ENCODE peak calls at places on chromosomes 6 and 20, in five cellular contexts. One of them, this sample, is unnamed.
A peak's percentile ranks its signal among the peaks of the same experiment; 100 is the strongest.

GRCh38 chr20:5843054-5843731 is 93.0 kb downstream of the SHLD1 start:
- DNase-seq in cardiac muscle cell: no peak
- DNase-seq in lung: no peak
- DNase-seq in keratinocyte: no peak
- DNase-seq in Peyer's patch: no peak
- DNase-seq in this sample: no peak

GRCh38 chr20:38452880-38453624 is 17.9 kb upstream of the SNHG17 start:
- DNase-seq in keratinocyte: no peak
- DNase-seq in Peyer's patch: no peak
- DNase-seq in lung: no peak
- DNase-seq in cardiac muscle cell: peak; percentile 71
- DNase-seq in this sample: no peak

GRCh38 chr6:107539409-107539808 is 49.5 kb downstream of the SOBP start:
- DNase-seq in Peyer's patch: peak; percentile 57
- DNase-seq in keratinocyte: no peak
- DNase-seq in cardiac muscle cell: no peak
- DNase-seq in lung: no peak
- DNase-seq in this sample: no peak

GRCh38 chr6:154341326-154341725 is 15.3 kb downstream of the IPCEF1 start:
- DNase-seq in cardiac muscle cell: no peak
- DNase-seq in Peyer's patch: no peak
- DNase-seq in keratinocyte: no peak
- DNase-seq in lung: no peak
- DNase-seq in this sample: peak; percentile 11

GRCh38 chr6:30489081-30490030 is at the start of gene HLA-E:
- DNase-seq in lung: peak; percentile 97
- DNase-seq in Peyer's patch: peak; percentile 98
- DNase-seq in cardiac muscle cell: peak; percentile 100
- DNase-seq in keratinocyte: peak; percentile 98
- DNase-seq in this sample: peak; percentile 99

GRCh38 chr6:80541186-80541585 is 434.7 kb downstream of the BCKDHB start:
- DNase-seq in cardiac muscle cell: peak; percentile 52
- DNase-seq in Peyer's patch: no peak
- DNase-seq in keratinocyte: peak; percentile 75
- DNase-seq in lung: no peak
- DNase-seq in this sample: no peak

GRCh38 chr6:123215211-123215610 is 219.2 kb downstream of the CLVS2 start:
- DNase-seq in Peyer's patch: no peak
- DNase-seq in lung: no peak
- DNase-seq in cardiac muscle cell: no peak
- DNase-seq in keratinocyte: no peak
- DNase-seq in this sample: no peak

GRCh38 chr20:44495802-44496481 is 20.3 kb downstream of the TTPAL start:
- DNase-seq in Peyer's patch: no peak
- DNase-seq in lung: no peak
- DNase-seq in cardiac muscle cell: peak; percentile 58
- DNase-seq in keratinocyte: peak; percentile 98
- DNase-seq in this sample: no peak

GRCh38 chr6:89139509-89140346 is 6.1 kb upstream of the PM20D2 start:
- DNase-seq in cardiac muscle cell: no peak
- DNase-seq in lung: no peak
- DNase-seq in keratinocyte: no peak
- DNase-seq in Peyer's patch: no peak
- DNase-seq in this sample: no peak

GRCh38 chr6:118061666-118062065 is 154.6 kb downstream of the SLC35F1 start:
- DNase-seq in cardiac muscle cell: no peak
- DNase-seq in lung: no peak
- DNase-seq in Peyer's patch: no peak
- DNase-seq in keratinocyte: no peak
- DNase-seq in this sample: no peak

GRCh38 chr20:16028923-16029322 is 544.3 kb downstream of the KIF16B start:
- DNase-seq in Peyer's patch: no peak
- DNase-seq in keratinocyte: no peak
- DNase-seq in lung: no peak
- DNase-seq in cardiac muscle cell: no peak
- DNase-seq in this sample: peak; percentile 66
- H3K9me3 ChIP-seq in Peyer's patch: no peaks in the 10 kb centered on the region
- H3K9me3 ChIP-seq in keratinocyte: no peaks in the 10 kb centered on the region
- H3K9me3 ChIP-seq in lung: no peaks in the 10 kb centered on the region
- H3K9me3 ChIP-seq in cardiac muscle cell: no peaks in the 10 kb centered on the region
- H3K9me3 ChIP-seq in this sample: no peaks in the 10 kb centered on the region

DNA sequence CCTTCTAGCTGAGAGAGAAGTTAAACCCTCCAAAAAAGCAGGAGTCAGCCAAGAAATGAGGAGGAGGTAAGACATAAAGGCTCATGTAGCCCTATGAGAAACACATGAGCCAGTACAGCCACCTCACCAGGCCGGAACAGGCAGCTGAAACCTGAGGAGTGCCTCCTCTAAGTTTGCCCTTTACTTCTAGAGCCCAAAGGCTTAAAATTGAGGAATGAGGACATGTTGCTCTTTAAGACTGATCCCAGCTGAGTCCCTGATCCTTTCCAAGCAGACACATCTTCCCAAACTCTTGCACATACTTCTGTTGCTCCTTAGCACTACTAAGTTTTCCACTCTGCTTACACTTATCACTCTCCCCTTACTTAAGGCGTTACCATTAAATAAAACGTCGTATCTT is 123.9 kb downstream of the OGFRL1 start:
- DNase-seq in keratinocyte: no peak
- DNase-seq in Peyer's patch: no peak
- DNase-seq in lung: no peak
- DNase-seq in cardiac muscle cell: no peak
- DNase-seq in this sample: no peak
- H3K27ac ChIP-seq in keratinocyte: peak overlapping the region; percentile 52
- H3K27ac ChIP-seq in Peyer's patch: no peak overlapping the region
- H3K27ac ChIP-seq in lung: peak overlapping the region; percentile 45
- H3K27ac ChIP-seq in cardiac muscle cell: no peak overlapping the region
- H3K27ac ChIP-seq in this sample: no peak overlapping the region

GRCh38 chr6:109342564-109342963 is 39.7 kb downstream of the CD164 start:
- DNase-seq in Peyer's patch: no peak
- DNase-seq in keratinocyte: no peak
- DNase-seq in cardiac muscle cell: no peak
- DNase-seq in lung: no peak
- DNase-seq in this sample: no peak

GRCh38 chr6:109340811-109341210 is 41.5 kb downstream of the CD164 start:
- DNase-seq in lung: no peak
- DNase-seq in keratinocyte: no peak
- DNase-seq in Peyer's patch: no peak
- DNase-seq in cardiac muscle cell: no peak
- DNase-seq in this sample: no peak

GRCh38 chr6:109336221-109336955 is 45.9 kb downstream of the CD164 start:
- DNase-seq in Peyer's patch: peak; percentile 74
- DNase-seq in lung: peak; percentile 41
- DNase-seq in cardiac muscle cell: peak; percentile 66
- DNase-seq in keratinocyte: peak; percentile 21
- DNase-seq in this sample: no peak

GRCh38 chr6:109343518-109343917 is 38.7 kb downstream of the CD164 start:
- DNase-seq in keratinocyte: no peak
- DNase-seq in lung: no peak
- DNase-seq in cardiac muscle cell: no peak
- DNase-seq in Peyer's patch: no peak
- DNase-seq in this sample: no peak

GRCh38 chr6:109339906-109340678 is 42.2 kb downstream of the CD164 start:
- DNase-seq in cardiac muscle cell: no peak
- DNase-seq in Peyer's patch: no peak
- DNase-seq in lung: no peak
- DNase-seq in keratinocyte: no peak
- DNase-seq in this sample: no peak
- H3K9me3 ChIP-seq in cardiac muscle cell: no peaks in the 10 kb centered on the region
- H3K9me3 ChIP-seq in Peyer's patch: no peaks in the 10 kb centered on the region
- H3K9me3 ChIP-seq in lung: no peaks in the 10 kb centered on the region
- H3K9me3 ChIP-seq in keratinocyte: no peaks in the 10 kb centered on the region
- H3K9me3 ChIP-seq in this sample: no peaks in the 10 kb centered on the region

GRCh38 chr20:957544-957943 is 41.4 kb upstream of the ANGPT4 start:
- DNase-seq in lung: no peak
- DNase-seq in cardiac muscle cell: no peak
- DNase-seq in keratinocyte: no peak
- DNase-seq in Peyer's patch: no peak
- DNase-seq in this sample: peak; percentile 54

GRCh38 chr20:958936-959815 is 42.9 kb downstream of the RSPO4 start:
- DNase-seq in Peyer's patch: no peak
- DNase-seq in lung: no peak
- DNase-seq in keratinocyte: no peak
- DNase-seq in cardiac muscle cell: no peak
- DNase-seq in this sample: no peak

GRCh38 chr20:961768-962167 is 40.3 kb downstream of the RSPO4 start:
- DNase-seq in Peyer's patch: no peak
- DNase-seq in lung: no peak
- DNase-seq in keratinocyte: no peak
- DNase-seq in cardiac muscle cell: no peak
- DNase-seq in this sample: no peak

GRCh38 chr20:962223-962622 is 39.9 kb downstream of the RSPO4 start:
- DNase-seq in Peyer's patch: no peak
- DNase-seq in cardiac muscle cell: no peak
- DNase-seq in keratinocyte: no peak
- DNase-seq in lung: no peak
- DNase-seq in this sample: no peak

GRCh38 chr20:959996-960615 is 42.0 kb downstream of the RSPO4 start:
- DNase-seq in keratinocyte: no peak
- DNase-seq in Peyer's patch: no peak
- DNase-seq in lung: no peak
- DNase-seq in cardiac muscle cell: no peak
- DNase-seq in this sample: no peak
- H3K27ac ChIP-seq in keratinocyte: no peak overlapping the region
- H3K27ac ChIP-seq in Peyer's patch: no peak overlapping the region
- H3K27ac ChIP-seq in lung: no peak overlapping the region
- H3K27ac ChIP-seq in cardiac muscle cell: no peak overlapping the region
- H3K27ac ChIP-seq in this sample: no peak overlapping the region

DNA sequence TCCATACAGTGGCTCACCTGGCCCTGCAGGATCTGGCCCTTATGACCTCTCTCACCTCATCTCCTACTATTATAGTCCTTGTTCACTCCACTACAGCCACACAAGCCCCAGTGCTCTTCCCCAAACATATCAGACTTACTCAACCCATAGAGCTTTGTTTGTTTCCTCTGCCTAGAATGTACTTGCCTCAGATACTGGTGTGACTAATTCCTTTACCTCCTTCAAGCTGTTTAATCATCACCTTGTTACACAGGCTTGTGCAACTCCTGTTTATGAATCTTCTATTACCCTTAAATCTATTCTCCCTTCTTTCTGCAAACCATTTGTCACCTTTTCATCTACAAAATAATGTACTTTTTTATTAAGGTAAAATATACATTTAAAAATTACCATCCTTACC is 3.2 kb downstream of the DEFB125 start:
- DNase-seq in lung: no peak
- DNase-seq in keratinocyte: peak; percentile 4
- DNase-seq in cardiac muscle cell: no peak
- DNase-seq in Peyer's patch: no peak
- DNase-seq in this sample: no peak
- H3K9me3 ChIP-seq in lung: no peaks in the 10 kb centered on the region
- H3K9me3 ChIP-seq in keratinocyte: no peaks in the 10 kb centered on the region
- H3K9me3 ChIP-seq in cardiac muscle cell: no peaks in the 10 kb centered on the region
- H3K9me3 ChIP-seq in Peyer's patch: no peaks in the 10 kb centered on the region
- H3K9me3 ChIP-seq in this sample: no peaks in the 10 kb centered on the region

DNA sequence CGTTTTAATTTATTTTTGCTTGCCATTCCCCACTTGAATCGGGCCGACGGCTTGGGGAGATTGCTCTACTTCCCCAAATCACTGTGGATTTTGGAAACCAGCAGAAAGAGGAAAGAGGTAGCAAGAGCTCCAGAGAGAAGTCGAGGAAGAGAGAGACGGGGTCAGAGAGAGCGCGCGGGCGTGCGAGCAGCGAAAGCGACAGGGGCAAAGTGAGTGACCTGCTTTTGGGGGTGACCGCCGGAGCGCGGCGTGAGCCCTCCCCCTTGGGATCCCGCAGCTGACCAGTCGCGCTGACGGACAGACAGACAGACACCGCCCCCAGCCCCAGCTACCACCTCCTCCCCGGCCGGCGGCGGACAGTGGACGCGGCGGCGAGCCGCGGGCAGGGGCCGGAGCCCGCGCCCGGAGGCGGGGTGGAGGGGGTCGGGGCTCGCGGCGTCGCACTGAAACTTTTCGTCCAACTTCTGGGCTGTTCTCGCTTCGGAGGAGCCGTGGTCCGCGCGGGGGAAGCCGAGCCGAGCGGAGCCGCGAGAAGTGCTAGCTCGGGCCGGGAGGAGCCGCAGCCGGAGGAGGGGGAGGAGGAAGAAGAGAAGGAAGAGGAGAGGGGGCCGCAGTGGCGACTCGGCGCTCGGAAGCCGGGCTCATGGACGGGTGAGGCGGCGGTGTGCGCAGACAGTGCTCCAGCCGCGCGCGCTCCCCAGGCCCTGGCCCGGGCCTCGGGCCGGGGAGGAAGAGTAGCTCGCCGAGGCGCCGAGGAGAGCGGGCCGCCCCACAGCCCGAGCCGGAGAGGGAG is 602 bp downstream of the VEGFA start:
- DNase-seq in cardiac muscle cell: peak; percentile 70
- DNase-seq in Peyer's patch: peak; percentile 74
- DNase-seq in lung: peak; percentile 75
- DNase-seq in keratinocyte: no peak
- DNase-seq in this sample: peak; percentile 84
- H3K27ac ChIP-seq in cardiac muscle cell: peak overlapping the region; percentile 90
- H3K27ac ChIP-seq in Peyer's patch: peak overlapping the region; percentile 75
- H3K27ac ChIP-seq in lung: peak overlapping the region; percentile 96
- H3K27ac ChIP-seq in keratinocyte: peak overlapping the region; percentile 83
- H3K27ac ChIP-seq in this sample: peak overlapping the region; percentile 77